ENCODE peak calls at places on chromosome 5, in five cellular contexts. One of them, this sample, is unnamed.

GRCh38 chr5:75681125-75681830 is 36.0 kb downstream of the POC5 start:
- ATAC-seq in HCT116: peak; percentile 40
- ATAC-seq in right cardiac atrium: no peak
- ATAC-seq in left lung: peak; percentile 71
- ATAC-seq in lower lobe of right lung: peak; percentile 69
- ATAC-seq in this sample: peak; percentile 65

GRCh38 chr5:158953929-158954534 is 145.7 kb downstream of the EBF1 start:
- ATAC-seq in HCT116: no peak
- ATAC-seq in right cardiac atrium: no peak
- ATAC-seq in left lung: no peak
- ATAC-seq in lower lobe of right lung: no peak
- ATAC-seq in this sample: no peak

GRCh38 chr5:152051499-152052454 is 127.1 kb upstream of the GLRA1 start:
- ATAC-seq in HCT116: no peak
- ATAC-seq in right cardiac atrium: no peak
- ATAC-seq in left lung: no peak
- ATAC-seq in lower lobe of right lung: no peak
- ATAC-seq in this sample: no peak

GRCh38 chr5:126358525-126358924 is 64.7 kb upstream of the GRAMD2B start:
- ATAC-seq in HCT116: no peak
- ATAC-seq in right cardiac atrium: no peak
- ATAC-seq in left lung: no peak
- ATAC-seq in lower lobe of right lung: no peak
- ATAC-seq in this sample: no peak

GRCh38 chr5:88882321-88883038 is 504 bp downstream of the MEF2C start:
- ATAC-seq in HCT116: peak; percentile 7
- ATAC-seq in right cardiac atrium: peak; percentile 3
- ATAC-seq in left lung: peak; percentile 8
- ATAC-seq in lower lobe of right lung: peak; percentile 29
- ATAC-seq in this sample: no peak

GRCh38 chr5:115336964-115337363 is 40.5 kb upstream of the CCDC112 start:
- ATAC-seq in HCT116: no peak
- ATAC-seq in right cardiac atrium: no peak
- ATAC-seq in left lung: no peak
- ATAC-seq in lower lobe of right lung: no peak
- ATAC-seq in this sample: no peak

GRCh38 chr5:145917288-145917687 is 19.1 kb upstream of the SH3RF2 start:
- ATAC-seq in HCT116: peak; percentile 44
- ATAC-seq in right cardiac atrium: peak; percentile 67
- ATAC-seq in left lung: peak; percentile 80
- ATAC-seq in lower lobe of right lung: no peak
- ATAC-seq in this sample: no peak

GRCh38 chr5:75894482-75894881 is 177.2 kb upstream of the POC5 start:
- ATAC-seq in HCT116: no peak
- ATAC-seq in right cardiac atrium: no peak
- ATAC-seq in left lung: no peak
- ATAC-seq in lower lobe of right lung: no peak
- ATAC-seq in this sample: no peak

GRCh38 chr5:145975001-145975360 is 38.6 kb downstream of the SH3RF2 start:
- ATAC-seq in HCT116: no peak
- ATAC-seq in right cardiac atrium: peak; percentile 62
- ATAC-seq in left lung: no peak
- ATAC-seq in lower lobe of right lung: no peak
- ATAC-seq in this sample: no peak

GRCh38 chr5:6162175-6162574 is 216.2 kb downstream of the MED10 start:
- ATAC-seq in HCT116: no peak
- ATAC-seq in right cardiac atrium: no peak
- ATAC-seq in left lung: no peak
- ATAC-seq in lower lobe of right lung: no peak
- ATAC-seq in this sample: no peak

GRCh38 chr5:69033690-69034089 is 60.1 kb upstream of the SLC30A5 start:
- ATAC-seq in HCT116: no peak
- ATAC-seq in right cardiac atrium: no peak
- ATAC-seq in left lung: peak; percentile 96
- ATAC-seq in lower lobe of right lung: peak; percentile 91
- ATAC-seq in this sample: no peak

GRCh38 chr5:119515192-119515591 is 62.9 kb downstream of the HSD17B4 start:
- ATAC-seq in HCT116: no peak
- ATAC-seq in right cardiac atrium: no peak
- ATAC-seq in left lung: peak; percentile 71
- ATAC-seq in lower lobe of right lung: no peak
- ATAC-seq in this sample: no peak

DNA sequence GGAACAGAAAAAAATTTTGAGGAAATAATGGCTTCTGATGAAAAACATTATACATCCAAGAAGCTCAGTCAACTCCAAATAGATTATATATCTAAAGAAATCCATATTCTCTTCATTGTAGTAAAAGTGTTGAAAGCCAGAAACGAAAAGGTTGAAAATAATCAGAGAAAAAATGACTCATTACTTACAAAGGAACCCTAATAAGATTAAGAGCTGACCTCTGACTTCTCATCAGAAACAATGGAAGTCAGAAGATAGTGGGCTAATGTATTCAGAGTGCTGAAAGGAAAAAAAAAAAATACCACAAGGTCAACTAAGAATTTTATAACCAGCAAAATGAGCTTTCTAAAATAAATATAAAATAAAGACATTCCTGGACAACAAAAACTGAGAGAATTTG is 60.0 kb downstream of the HSD17B4 start:
- ATAC-seq in HCT116: no peak
- ATAC-seq in right cardiac atrium: no peak
- ATAC-seq in left lung: no peak
- ATAC-seq in lower lobe of right lung: no peak
- ATAC-seq in this sample: no peak
- H3K27me3 ChIP-seq in HCT116: no peaks in the 10 kb centered on the region
- H3K27me3 ChIP-seq in right cardiac atrium: no peaks in the 10 kb centered on the region
- H3K27me3 ChIP-seq in left lung: no peaks in the 10 kb centered on the region
- H3K27me3 ChIP-seq in lower lobe of right lung: no peaks in the 10 kb centered on the region
- H3K27me3 ChIP-seq in this sample: no peaks in the 10 kb centered on the region

DNA sequence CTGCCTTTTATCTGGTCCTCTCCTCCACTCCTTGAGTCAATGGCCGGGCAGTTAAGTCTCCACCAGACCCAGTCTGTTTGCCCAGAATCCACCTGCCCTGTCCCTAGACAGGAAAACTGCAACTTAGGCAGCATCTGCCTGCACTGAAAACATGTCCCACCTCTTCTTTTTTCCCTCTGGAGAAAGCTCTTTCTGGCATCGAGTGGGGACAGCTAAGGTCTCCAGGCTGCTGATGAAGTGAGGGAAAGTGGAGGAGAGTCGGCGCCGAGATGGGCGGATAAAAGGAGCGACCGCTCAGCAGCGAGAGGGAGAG is 243 bp upstream of the SHISAL2B start:
- ATAC-seq in HCT116: no peak
- ATAC-seq in right cardiac atrium: no peak
- ATAC-seq in left lung: no peak
- ATAC-seq in lower lobe of right lung: no peak
- ATAC-seq in this sample: no peak
- H3K27me3 ChIP-seq in HCT116: peaks cover 5% of the 10 kb centered on the region
- H3K27me3 ChIP-seq in right cardiac atrium: no peaks in the 10 kb centered on the region
- H3K27me3 ChIP-seq in left lung: peaks cover 58% of the 10 kb centered on the region
- H3K27me3 ChIP-seq in lower lobe of right lung: peaks cover 31% of the 10 kb centered on the region
- H3K27me3 ChIP-seq in this sample: peaks cover 52% of the 10 kb centered on the region

DNA sequence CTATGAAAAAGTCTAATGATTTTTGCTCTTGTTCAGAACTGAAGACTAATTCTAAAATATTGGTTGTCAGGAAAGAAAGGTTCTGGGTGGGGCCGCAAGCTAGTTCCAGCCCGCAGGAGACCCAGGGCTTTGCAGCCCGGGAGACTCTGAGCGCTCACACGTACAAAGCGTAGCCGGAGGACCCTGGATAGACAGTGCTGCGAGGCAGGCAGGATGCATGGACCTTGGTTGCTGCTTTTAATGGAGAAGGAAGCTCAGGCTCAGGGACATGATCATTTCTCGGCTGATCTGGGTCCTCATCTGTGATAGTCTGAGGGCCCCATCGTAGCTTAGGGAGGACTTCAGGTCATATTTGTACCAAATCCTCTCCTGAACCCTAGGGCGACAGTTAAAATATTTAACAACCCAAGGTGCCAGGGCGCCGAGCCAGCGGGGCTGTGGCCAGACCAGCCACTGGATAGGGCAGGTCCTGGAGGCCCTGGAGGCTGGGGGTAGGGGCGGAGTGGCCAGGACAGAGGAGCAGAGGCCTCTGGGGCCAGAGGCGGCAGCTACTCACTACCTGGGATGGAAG is 70.1 kb upstream of the UNC5A start:
- ATAC-seq in HCT116: no peak
- ATAC-seq in right cardiac atrium: no peak
- ATAC-seq in left lung: no peak
- ATAC-seq in lower lobe of right lung: no peak
- ATAC-seq in this sample: no peak
- H3K27me3 ChIP-seq in HCT116: no peaks in the 10 kb centered on the region
- H3K27me3 ChIP-seq in right cardiac atrium: no peaks in the 10 kb centered on the region
- H3K27me3 ChIP-seq in left lung: peaks cover 100% of the 10 kb centered on the region
- H3K27me3 ChIP-seq in lower lobe of right lung: peaks cover 96% of the 10 kb centered on the region
- H3K27me3 ChIP-seq in this sample: peaks cover 100% of the 10 kb centered on the region

GRCh38 chr5:176692326-176692725 is 45.0 kb downstream of the TSPAN17 start:
- ATAC-seq in HCT116: peak; percentile 45
- ATAC-seq in right cardiac atrium: no peak
- ATAC-seq in left lung: peak; percentile 16
- ATAC-seq in lower lobe of right lung: no peak
- ATAC-seq in this sample: no peak

GRCh38 chr5:176694146-176694545 is 46.9 kb downstream of the TSPAN17 start:
- ATAC-seq in HCT116: no peak
- ATAC-seq in right cardiac atrium: no peak
- ATAC-seq in left lung: no peak
- ATAC-seq in lower lobe of right lung: no peak
- ATAC-seq in this sample: no peak

GRCh38 chr5:176694631-176695030 is 47.3 kb downstream of the TSPAN17 start:
- ATAC-seq in HCT116: no peak
- ATAC-seq in right cardiac atrium: no peak
- ATAC-seq in left lung: no peak
- ATAC-seq in lower lobe of right lung: no peak
- ATAC-seq in this sample: no peak

GRCh38 chr5:176692835-176693476 is 45.7 kb downstream of the TSPAN17 start:
- ATAC-seq in HCT116: no peak
- ATAC-seq in right cardiac atrium: no peak
- ATAC-seq in left lung: peak; percentile 74
- ATAC-seq in lower lobe of right lung: peak; percentile 13
- ATAC-seq in this sample: no peak

GRCh38 chr5:176693477-176693851 is 46.2 kb downstream of the TSPAN17 start:
- ATAC-seq in HCT116: no peak
- ATAC-seq in right cardiac atrium: no peak
- ATAC-seq in left lung: peak; percentile 62
- ATAC-seq in lower lobe of right lung: peak; percentile 59
- ATAC-seq in this sample: no peak
- H3K27me3 ChIP-seq in HCT116: peaks cover 8% of the 10 kb centered on the region
- H3K27me3 ChIP-seq in right cardiac atrium: no peaks in the 10 kb centered on the region
- H3K27me3 ChIP-seq in left lung: peaks cover 92% of the 10 kb centered on the region
- H3K27me3 ChIP-seq in lower lobe of right lung: peaks cover 76% of the 10 kb centered on the region
- H3K27me3 ChIP-seq in this sample: peaks cover 95% of the 10 kb centered on the region

DNA sequence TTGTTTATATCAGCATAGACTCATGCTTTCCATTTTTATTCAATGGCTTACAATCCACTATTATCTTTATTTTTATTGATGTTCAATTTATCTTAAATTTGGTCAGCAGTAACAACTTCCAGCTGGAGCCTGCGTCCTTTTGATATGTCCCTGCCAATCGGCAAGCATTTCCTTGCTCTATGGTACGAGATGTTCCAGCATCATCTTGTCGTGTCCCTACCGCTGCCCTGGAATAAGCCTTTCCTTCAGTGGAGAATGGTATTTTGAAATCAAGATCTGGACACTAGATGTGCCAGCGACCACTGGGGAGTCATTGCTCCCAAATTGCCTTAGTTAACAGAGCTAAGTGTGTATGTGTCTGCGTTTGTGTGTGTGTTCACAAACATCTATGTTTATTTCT is 151.6 kb upstream of the RGMB start:
- ATAC-seq in HCT116: no peak
- ATAC-seq in right cardiac atrium: peak; percentile 78
- ATAC-seq in left lung: no peak
- ATAC-seq in lower lobe of right lung: no peak
- ATAC-seq in this sample: no peak
- H3K27me3 ChIP-seq in HCT116: no peaks in the 10 kb centered on the region
- H3K27me3 ChIP-seq in right cardiac atrium: no peaks in the 10 kb centered on the region
- H3K27me3 ChIP-seq in left lung: no peaks in the 10 kb centered on the region
- H3K27me3 ChIP-seq in lower lobe of right lung: no peaks in the 10 kb centered on the region
- H3K27me3 ChIP-seq in this sample: no peaks in the 10 kb centered on the region

GRCh38 chr5:1732955-1733354 is 66.7 kb downstream of the MRPL36 start:
- ATAC-seq in HCT116: no peak
- ATAC-seq in right cardiac atrium: no peak
- ATAC-seq in left lung: no peak
- ATAC-seq in lower lobe of right lung: no peak
- ATAC-seq in this sample: no peak
- H3K27me3 ChIP-seq in HCT116: peaks cover 15% of the 10 kb centered on the region
- H3K27me3 ChIP-seq in right cardiac atrium: no peaks in the 10 kb centered on the region
- H3K27me3 ChIP-seq in left lung: peaks cover 60% of the 10 kb centered on the region
- H3K27me3 ChIP-seq in lower lobe of right lung: peaks cover 33% of the 10 kb centered on the region
- H3K27me3 ChIP-seq in this sample: peaks cover 74% of the 10 kb centered on the region

GRCh38 chr5:135541969-135542502 is 6.3 kb upstream of the NEUROG1 start:
- ATAC-seq in HCT116: no peak
- ATAC-seq in right cardiac atrium: no peak
- ATAC-seq in left lung: no peak
- ATAC-seq in lower lobe of right lung: no peak
- ATAC-seq in this sample: no peak
- H3K27me3 ChIP-seq in HCT116: peaks cover 4% of the 10 kb centered on the region
- H3K27me3 ChIP-seq in right cardiac atrium: no peaks in the 10 kb centered on the region
- H3K27me3 ChIP-seq in left lung: peaks cover 99% of the 10 kb centered on the region
- H3K27me3 ChIP-seq in lower lobe of right lung: peaks cover 90% of the 10 kb centered on the region
- H3K27me3 ChIP-seq in this sample: peaks cover 99% of the 10 kb centered on the region

DNA sequence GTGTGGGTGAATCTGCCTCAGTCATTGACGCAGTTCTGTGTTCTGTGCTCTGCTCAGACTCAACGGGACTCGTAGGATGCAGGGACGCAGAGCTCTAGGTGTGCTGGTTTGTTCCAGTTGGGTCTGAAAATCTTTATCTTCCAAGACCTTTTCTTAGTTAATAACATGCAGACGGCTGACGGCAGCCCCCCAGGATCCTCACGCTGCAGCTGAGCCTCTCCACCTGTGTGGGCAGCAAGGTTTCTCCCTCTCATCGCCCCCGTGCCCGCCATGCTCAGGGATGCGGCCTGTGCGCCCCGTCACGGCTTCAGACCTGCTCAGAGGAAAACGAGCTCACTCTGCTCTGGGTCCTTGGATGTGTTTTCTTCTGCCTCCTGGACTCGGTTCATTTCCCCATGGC is 6.3 kb upstream of the SLC9A3 start:
- ATAC-seq in HCT116: no peak
- ATAC-seq in right cardiac atrium: no peak
- ATAC-seq in left lung: no peak
- ATAC-seq in lower lobe of right lung: no peak
- ATAC-seq in this sample: no peak
- H3K27me3 ChIP-seq in HCT116: peaks cover 15% of the 10 kb centered on the region
- H3K27me3 ChIP-seq in right cardiac atrium: no peaks in the 10 kb centered on the region
- H3K27me3 ChIP-seq in left lung: peaks cover 100% of the 10 kb centered on the region
- H3K27me3 ChIP-seq in lower lobe of right lung: peaks cover 93% of the 10 kb centered on the region
- H3K27me3 ChIP-seq in this sample: peaks cover 100% of the 10 kb centered on the region

GRCh38 chr5:135631356-135631755 is 52.6 kb upstream of the CXCL14 start:
- ATAC-seq in HCT116: no peak
- ATAC-seq in right cardiac atrium: no peak
- ATAC-seq in left lung: no peak
- ATAC-seq in lower lobe of right lung: no peak
- ATAC-seq in this sample: no peak

GRCh38 chr5:135629666-135630065 is 50.9 kb upstream of the CXCL14 start:
- ATAC-seq in HCT116: no peak
- ATAC-seq in right cardiac atrium: no peak
- ATAC-seq in left lung: no peak
- ATAC-seq in lower lobe of right lung: no peak
- ATAC-seq in this sample: no peak

GRCh38 chr5:135626636-135627035 is 47.8 kb upstream of the CXCL14 start:
- ATAC-seq in HCT116: no peak
- ATAC-seq in right cardiac atrium: no peak
- ATAC-seq in left lung: no peak
- ATAC-seq in lower lobe of right lung: no peak
- ATAC-seq in this sample: no peak

GRCh38 chr5:135625961-135626360 is 47.2 kb upstream of the CXCL14 start:
- ATAC-seq in HCT116: no peak
- ATAC-seq in right cardiac atrium: no peak
- ATAC-seq in left lung: no peak
- ATAC-seq in lower lobe of right lung: no peak
- ATAC-seq in this sample: no peak

GRCh38 chr5:135629164-135629563 is 50.4 kb upstream of the CXCL14 start:
- ATAC-seq in HCT116: peak; percentile 27
- ATAC-seq in right cardiac atrium: no peak
- ATAC-seq in left lung: no peak
- ATAC-seq in lower lobe of right lung: no peak
- ATAC-seq in this sample: no peak
- H3K27me3 ChIP-seq in HCT116: peaks cover 9% of the 10 kb centered on the region
- H3K27me3 ChIP-seq in right cardiac atrium: no peaks in the 10 kb centered on the region
- H3K27me3 ChIP-seq in left lung: peaks cover 7% of the 10 kb centered on the region
- H3K27me3 ChIP-seq in lower lobe of right lung: no peaks in the 10 kb centered on the region
- H3K27me3 ChIP-seq in this sample: no peaks in the 10 kb centered on the region

This sample was measured in gastroesophageal sphincter.